ENCODE peak calls at places on chromosomes 1 and 21, in four cellular contexts. J is HCT116, B is HepG2, P is K562. D is an unnamed sample. For H3K4me1, the result is how much of the 10 kb centered on the place peaks cover.

GRCh38 chr21:33666153-33666552 is 23.9 kb downstream of the ITSN1 start:
- DNase-seq in J (no peak), B (no peak), P (no peak), D (no peak)

GRCh38 chr1:222817529-222817928 is 2.7 kb downstream of the DISP1 start:
- DNase-seq in B (no peak), J (peak), P (no peak), D (no peak)

GRCh38 chr1:1337793-1338147 is 6.7 kb downstream of the TAS1R3 start:
- DNase-seq in B (no peak), P (peak), J (peak), D (no peak)

GRCh38 chr1:203508463-203508862 is 14.5 kb downstream of the OPTC start:
- DNase-seq in B (peak), J (no peak), P (no peak), D (no peak)

GRCh38 chr1:203553501-203553900 is 59.5 kb downstream of the OPTC start:
- DNase-seq in B (no peak), J (no peak), P (no peak), D (no peak)

GRCh38 chr1:172449012-172449584 is 5.2 kb upstream of the PIGC start:
- DNase-seq in B (peak), P (no peak), J (no peak), D (no peak)

GRCh38 chr21:33403786-33404571 is 766 bp downstream of the IFNGR2 start:
- DNase-seq in B (peak), J (no peak), P (peak), D (no peak)

GRCh38 chr1:115299266-115299665 is 38.8 kb downstream of the NGF start:
- DNase-seq in J (no peak), P (no peak), B (no peak), D (no peak)

GRCh38 chr1:12581179-12581578 is 36.8 kb downstream of the DHRS3 start:
- DNase-seq in P (no peak), J (no peak), B (no peak), D (no peak)

GRCh38 chr1:54051936-54052469 is 1.0 kb downstream of the TMEM59 start:
- DNase-seq in B (no peak), J (no peak), P (no peak), D (no peak)

GRCh38 chr1:230104395-230105244 is 37.6 kb downstream of the GALNT2 start:
- DNase-seq in P (no peak), B (peak), J (peak), D (no peak)

GRCh38 chr1:230105245-230105753 is 38.3 kb downstream of the GALNT2 start:
- DNase-seq in B (peak), J (no peak), P (no peak), D (no peak)

GRCh38 chr1:230107941-230108340 is 40.9 kb downstream of the GALNT2 start:
- DNase-seq in B (no peak), J (no peak), P (no peak), D (no peak)

GRCh38 chr1:230103341-230104173 is 36.5 kb downstream of the GALNT2 start:
- DNase-seq in J (no peak), P (no peak), B (no peak), D (no peak)

GRCh38 chr1:230105754-230106625 is 39.0 kb downstream of the GALNT2 start:
- DNase-seq in P (no peak), J (peak), B (peak), D (no peak)
- H3K4me1 ChIP-seq in P (under half), J (under half), B (half or more), D (under half)

GRCh38 chr1:205321109-205321958 is at the start of gene NUAK2:
- DNase-seq in J (peak), B (peak), P (peak), D (peak)

GRCh38 chr1:205317311-205317917 is 4.1 kb downstream of the NUAK2 start:
- DNase-seq in P (no peak), B (peak), J (no peak), D (no peak)

GRCh38 chr1:205321959-205322283 is 376 bp upstream of the NUAK2 start:
- DNase-seq in P (no peak), B (no peak), J (no peak), D (no peak)

GRCh38 chr1:205318231-205318991 is 3.1 kb downstream of the NUAK2 start:
- DNase-seq in B (peak), J (no peak), P (no peak), D (no peak)

GRCh38 chr1:205319081-205320018 is 2.2 kb downstream of the NUAK2 start:
- DNase-seq in J (no peak), P (no peak), B (peak), D (no peak)
- TF ChIP-seq ZNF274 in J (no peak), P (no peak), B (no peak), D (no peak)

GRCh38 chr1:96416111-96416595 is 305.4 kb upstream of the PTBP2 start:
- DNase-seq in P (no peak), J (no peak), B (no peak), D (no peak)
- TF ChIP-seq YY1 in P (no peak), J (no peak), B (no peak), D (no peak)

GRCh38 chr21:43983390-43983789 is 28.7 kb upstream of the TRAPPC10 start:
- DNase-seq in J (no peak), B (no peak), P (no peak), D (no peak)
- H3K4me1 ChIP-seq in J (under half), B (under half), P (under half), D (under half)

DNA sequence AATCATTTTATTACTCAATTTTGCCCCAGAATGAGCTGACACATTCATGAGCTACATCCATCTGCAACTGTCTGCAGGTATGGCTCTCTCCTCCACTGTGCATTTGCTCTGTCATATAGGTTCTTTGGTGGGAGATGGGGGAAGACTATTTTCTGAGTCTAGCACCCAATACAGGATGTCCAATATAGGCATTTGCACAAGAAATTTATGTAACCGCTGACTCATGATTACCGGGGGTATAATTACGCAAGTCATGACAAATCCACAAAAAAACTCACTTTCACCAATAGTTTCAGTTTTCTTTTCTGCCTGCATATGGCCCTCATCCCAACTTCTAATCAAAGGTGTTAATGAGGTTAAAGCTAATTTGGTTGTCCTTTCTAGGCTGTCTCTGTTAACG is 17.5 kb upstream of the VSIG8 start:
- DNase-seq in P (peak), J (no peak), B (no peak), D (no peak)
- TF ChIP-seq ZNF274 in P (no peak), J (no peak), B (no peak), D (no peak)

DNA sequence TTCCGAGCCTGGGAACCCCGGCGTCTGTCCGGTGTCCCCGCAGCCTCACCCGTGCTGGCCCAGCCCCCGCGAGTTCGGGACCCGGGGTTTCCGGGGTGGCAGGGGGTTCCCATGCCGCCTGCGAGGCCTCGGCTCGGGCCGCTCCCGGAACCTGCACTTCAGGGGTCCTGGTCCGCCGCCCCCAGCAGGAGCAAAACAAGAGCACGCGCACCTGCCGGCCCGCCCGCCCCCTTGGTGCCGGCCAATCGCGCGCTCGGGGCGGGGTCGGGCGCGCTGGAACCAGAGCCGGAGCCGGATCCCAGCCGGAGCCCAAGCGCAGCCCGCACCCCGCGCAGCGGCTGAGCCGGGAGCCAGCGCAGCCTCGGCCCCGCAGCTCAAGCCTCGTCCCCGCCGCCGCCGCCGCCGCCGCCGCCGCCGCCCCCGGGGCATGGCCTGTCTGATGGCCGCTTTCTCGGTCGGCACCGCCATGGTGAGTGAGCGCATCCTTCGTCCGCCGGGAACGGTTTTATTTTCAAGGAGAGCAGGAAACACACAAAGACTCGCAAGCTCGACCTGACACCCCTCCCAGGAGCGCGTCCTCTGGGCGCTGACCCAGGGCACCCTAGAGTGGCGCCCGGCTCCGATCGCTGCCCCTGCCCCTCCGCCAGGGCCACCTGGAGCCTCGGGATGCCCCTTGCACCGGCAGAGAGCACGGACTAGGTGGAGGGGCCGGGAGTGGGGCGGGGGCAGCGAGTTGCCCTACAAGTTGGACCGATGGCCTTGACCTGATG is at the start of gene ABCG1:
- DNase-seq in B (no peak), J (no peak), P (no peak), D (peak)
- TF ChIP-seq YY1 in B (no peak), J (no peak), P (no peak), D (no peak)

GRCh38 chr1:197622371-197622770 is 152.9 kb downstream of the DENND1B start:
- DNase-seq in P (no peak), J (no peak), B (no peak), D (no peak)

GRCh38 chr1:197618065-197618464 is 157.2 kb downstream of the DENND1B start:
- DNase-seq in B (peak), J (no peak), P (no peak), D (no peak)

GRCh38 chr1:197619008-197619640 is 156.2 kb downstream of the DENND1B start:
- DNase-seq in B (peak), P (no peak), J (peak), D (no peak)

GRCh38 chr1:197621761-197622160 is 153.5 kb downstream of the DENND1B start:
- DNase-seq in B (no peak), J (no peak), P (no peak), D (no peak)

GRCh38 chr1:197620660-197621273 is 154.5 kb downstream of the DENND1B start:
- DNase-seq in J (no peak), P (no peak), B (peak), D (no peak)
- H3K4me1 ChIP-seq in J (under half), P (under half), B (half or more), D (under half)

GRCh38 chr1:237864338-237865244 is 26.1 kb downstream of the ZP4 start:
- DNase-seq in J (no peak), B (peak), P (peak), D (peak)
- TF ChIP-seq ZNF274 in J (no peak), B (peak), P (no peak), D (no peak)

D was measured in NT2/D1.